ENCODE peak calls at places on chromosome 5, in six cellular contexts. One of them, this sample, is unnamed.

GRCh38 chr5:95923918-95924559 is 37.6 kb downstream of the ELL2 start:
- DNase-seq in GM12865: peak
- DNase-seq in kidney epithelial cell: no peak
- DNase-seq in left ventricle myocardium inferior: no peak
- DNase-seq in choroid plexus epithelial cell: peak
- DNase-seq in fibroblast of lung: no peak
- DNase-seq in this sample: no peak

GRCh38 chr5:110549301-110549700 is 177.2 kb downstream of the TMEM232 start:
- DNase-seq in GM12865: no peak
- DNase-seq in kidney epithelial cell: no peak
- DNase-seq in left ventricle myocardium inferior: no peak
- DNase-seq in choroid plexus epithelial cell: no peak
- DNase-seq in fibroblast of lung: no peak
- DNase-seq in this sample: no peak

GRCh38 chr5:21665525-21665924 is 1187.6 kb downstream of the CDH12 start:
- DNase-seq in GM12865: no peak
- DNase-seq in kidney epithelial cell: no peak
- DNase-seq in left ventricle myocardium inferior: no peak
- DNase-seq in choroid plexus epithelial cell: no peak
- DNase-seq in fibroblast of lung: no peak
- DNase-seq in this sample: no peak

GRCh38 chr5:126801992-126802294 is 25.0 kb downstream of the LMNB1 start:
- DNase-seq in GM12865: peak
- DNase-seq in kidney epithelial cell: no peak
- DNase-seq in left ventricle myocardium inferior: no peak
- DNase-seq in choroid plexus epithelial cell: peak
- DNase-seq in fibroblast of lung: peak
- DNase-seq in this sample: peak

GRCh38 chr5:25892251-25892650 is 1146.1 kb downstream of the CDH9 start:
- DNase-seq in GM12865: no peak
- DNase-seq in kidney epithelial cell: no peak
- DNase-seq in left ventricle myocardium inferior: no peak
- DNase-seq in choroid plexus epithelial cell: no peak
- DNase-seq in fibroblast of lung: no peak
- DNase-seq in this sample: no peak

GRCh38 chr5:129096382-129096991 is 1.9 kb downstream of the ISOC1 start:
- DNase-seq in GM12865: no peak
- DNase-seq in kidney epithelial cell: no peak
- DNase-seq in left ventricle myocardium inferior: no peak
- DNase-seq in choroid plexus epithelial cell: no peak
- DNase-seq in fibroblast of lung: no peak
- DNase-seq in this sample: no peak

GRCh38 chr5:31048975-31049290 is 144.6 kb upstream of the CDH6 start:
- DNase-seq in GM12865: no peak
- DNase-seq in kidney epithelial cell: no peak
- DNase-seq in left ventricle myocardium inferior: no peak
- DNase-seq in choroid plexus epithelial cell: no peak
- DNase-seq in fibroblast of lung: no peak
- DNase-seq in this sample: no peak

GRCh38 chr5:25963251-25964008 is 1075.0 kb downstream of the CDH9 start:
- DNase-seq in GM12865: no peak
- DNase-seq in kidney epithelial cell: no peak
- DNase-seq in left ventricle myocardium inferior: peak
- DNase-seq in choroid plexus epithelial cell: no peak
- DNase-seq in fibroblast of lung: no peak
- DNase-seq in this sample: no peak

GRCh38 chr5:173707392-173707791 is 90.9 kb upstream of the BOD1 start:
- DNase-seq in GM12865: peak
- DNase-seq in kidney epithelial cell: no peak
- DNase-seq in left ventricle myocardium inferior: peak
- DNase-seq in choroid plexus epithelial cell: peak
- DNase-seq in fibroblast of lung: peak
- DNase-seq in this sample: peak

GRCh38 chr5:82274343-82275266 is 3.5 kb downstream of the RPS23 start:
- DNase-seq in GM12865: peak
- DNase-seq in kidney epithelial cell: no peak
- DNase-seq in left ventricle myocardium inferior: no peak
- DNase-seq in choroid plexus epithelial cell: no peak
- DNase-seq in fibroblast of lung: peak
- DNase-seq in this sample: no peak

GRCh38 chr5:143155445-143155844 is 248.0 kb downstream of the NR3C1 start:
- DNase-seq in GM12865: no peak
- DNase-seq in kidney epithelial cell: no peak
- DNase-seq in left ventricle myocardium inferior: no peak
- DNase-seq in choroid plexus epithelial cell: no peak
- DNase-seq in fibroblast of lung: no peak
- DNase-seq in this sample: no peak
- TF ChIP-seq CTCF in GM12865: no peak
- TF ChIP-seq CTCF in kidney epithelial cell: no peak
- TF ChIP-seq CTCF in left ventricle myocardium inferior: peak
- TF ChIP-seq CTCF in choroid plexus epithelial cell: no peak
- TF ChIP-seq CTCF in fibroblast of lung: no peak
- TF ChIP-seq CTCF in this sample: no peak

DNA sequence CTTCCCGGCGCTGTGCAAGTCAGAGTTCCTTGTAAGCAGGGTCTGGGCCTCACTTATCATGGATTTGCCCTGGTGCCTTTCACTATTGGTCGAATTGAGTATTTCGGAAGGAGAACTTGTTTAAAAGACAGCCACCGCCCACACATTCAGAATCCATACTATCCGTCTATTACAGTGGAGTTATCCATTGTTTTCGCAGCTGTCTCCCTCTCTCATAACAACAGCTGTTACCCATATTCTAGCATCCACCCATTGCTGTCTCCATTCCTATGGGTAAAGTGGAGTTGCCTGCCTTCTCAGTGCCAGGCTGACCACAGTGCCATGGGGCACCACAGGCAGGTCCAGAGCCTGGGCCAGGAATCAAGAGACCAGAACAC is 20.2 kb downstream of the FAXDC2 start:
- DNase-seq in GM12865: no peak
- DNase-seq in kidney epithelial cell: no peak
- DNase-seq in left ventricle myocardium inferior: no peak
- DNase-seq in choroid plexus epithelial cell: no peak
- DNase-seq in fibroblast of lung: no peak
- DNase-seq in this sample: no peak
- H3K4me3 ChIP-seq in GM12865: no peak
- H3K4me3 ChIP-seq in kidney epithelial cell: no peak
- H3K4me3 ChIP-seq in left ventricle myocardium inferior: no peak
- H3K4me3 ChIP-seq in choroid plexus epithelial cell: no peak
- H3K4me3 ChIP-seq in fibroblast of lung: no peak
- H3K4me3 ChIP-seq in this sample: no peak

DNA sequence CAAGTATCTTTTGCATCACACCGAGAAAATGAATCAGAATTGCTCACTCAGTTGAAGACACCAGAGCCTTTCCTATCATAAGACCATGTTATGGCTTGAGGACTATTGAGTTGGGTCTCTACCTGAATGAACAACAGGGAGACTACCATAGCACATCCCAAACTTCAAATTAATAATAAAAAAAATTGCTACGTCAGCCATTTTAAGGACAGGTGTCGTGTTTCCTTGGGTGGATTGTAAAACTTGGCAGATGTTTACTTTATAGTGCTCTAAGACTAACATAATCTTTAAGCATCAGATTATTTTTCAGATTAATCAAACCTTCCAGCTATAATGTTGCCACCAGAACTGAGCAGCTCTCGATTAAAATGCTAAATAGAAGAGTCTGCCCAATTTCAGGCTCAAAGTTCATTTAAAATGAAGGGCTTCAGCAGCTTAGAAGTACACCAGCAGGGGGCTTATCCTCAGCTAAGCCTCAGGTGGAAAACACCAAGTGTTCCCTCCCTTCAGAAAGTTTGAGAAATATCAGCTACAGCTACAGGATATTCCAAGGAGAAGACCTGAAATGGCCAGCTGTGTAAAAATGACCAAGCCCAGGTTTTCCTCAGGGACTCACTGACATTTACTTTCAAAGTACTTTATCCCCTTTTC is 395.5 kb downstream of the DTWD2 start:
- DNase-seq in GM12865: peak
- DNase-seq in kidney epithelial cell: no peak
- DNase-seq in left ventricle myocardium inferior: no peak
- DNase-seq in choroid plexus epithelial cell: no peak
- DNase-seq in fibroblast of lung: no peak
- DNase-seq in this sample: no peak
- TF ChIP-seq CTCF in GM12865: peak
- TF ChIP-seq CTCF in kidney epithelial cell: peak
- TF ChIP-seq CTCF in left ventricle myocardium inferior: peak
- TF ChIP-seq CTCF in choroid plexus epithelial cell: peak
- TF ChIP-seq CTCF in fibroblast of lung: no peak
- TF ChIP-seq CTCF in this sample: no peak

GRCh38 chr5:133049726-133050048 is 2.1 kb upstream of the HSPA4 start:
- DNase-seq in GM12865: no peak
- DNase-seq in kidney epithelial cell: no peak
- DNase-seq in left ventricle myocardium inferior: no peak
- DNase-seq in choroid plexus epithelial cell: no peak
- DNase-seq in fibroblast of lung: no peak
- DNase-seq in this sample: no peak

GRCh38 chr5:133051117-133051546 is 681 bp upstream of the HSPA4 start:
- DNase-seq in GM12865: no peak
- DNase-seq in kidney epithelial cell: no peak
- DNase-seq in left ventricle myocardium inferior: no peak
- DNase-seq in choroid plexus epithelial cell: no peak
- DNase-seq in fibroblast of lung: no peak
- DNase-seq in this sample: no peak

GRCh38 chr5:133051547-133052316 is at the start of gene HSPA4:
- DNase-seq in GM12865: peak
- DNase-seq in kidney epithelial cell: peak
- DNase-seq in left ventricle myocardium inferior: peak
- DNase-seq in choroid plexus epithelial cell: peak
- DNase-seq in fibroblast of lung: peak
- DNase-seq in this sample: peak

GRCh38 chr5:133048993-133049725 is 2.7 kb upstream of the HSPA4 start:
- DNase-seq in GM12865: no peak
- DNase-seq in kidney epithelial cell: no peak
- DNase-seq in left ventricle myocardium inferior: no peak
- DNase-seq in choroid plexus epithelial cell: peak
- DNase-seq in fibroblast of lung: no peak
- DNase-seq in this sample: no peak

DNA sequence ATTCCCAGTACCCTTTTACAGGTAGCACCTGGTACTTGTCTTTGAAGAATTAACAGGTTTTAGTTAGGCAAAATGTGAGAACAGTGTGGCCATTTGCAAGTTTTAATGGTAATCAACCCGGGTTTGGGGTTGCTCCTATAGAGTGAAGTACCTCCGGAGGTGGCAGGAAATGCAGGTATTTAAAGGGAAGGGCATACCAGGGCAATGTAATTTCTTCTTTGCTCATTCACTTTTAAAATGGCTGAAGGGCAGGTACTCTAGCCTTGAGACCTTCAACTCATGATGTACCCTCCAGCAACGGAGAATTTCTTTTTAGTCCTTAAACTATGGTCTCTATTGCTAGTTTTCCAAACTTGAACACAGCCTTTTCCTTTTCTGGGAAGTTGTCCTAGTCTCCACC is 1.3 kb upstream of the HSPA4 start:
- DNase-seq in GM12865: peak
- DNase-seq in kidney epithelial cell: no peak
- DNase-seq in left ventricle myocardium inferior: no peak
- DNase-seq in choroid plexus epithelial cell: no peak
- DNase-seq in fibroblast of lung: no peak
- DNase-seq in this sample: no peak
- H3K4me3 ChIP-seq in GM12865: peak
- H3K4me3 ChIP-seq in kidney epithelial cell: peak
- H3K4me3 ChIP-seq in left ventricle myocardium inferior: peak
- H3K4me3 ChIP-seq in choroid plexus epithelial cell: peak
- H3K4me3 ChIP-seq in fibroblast of lung: peak
- H3K4me3 ChIP-seq in this sample: peak

DNA sequence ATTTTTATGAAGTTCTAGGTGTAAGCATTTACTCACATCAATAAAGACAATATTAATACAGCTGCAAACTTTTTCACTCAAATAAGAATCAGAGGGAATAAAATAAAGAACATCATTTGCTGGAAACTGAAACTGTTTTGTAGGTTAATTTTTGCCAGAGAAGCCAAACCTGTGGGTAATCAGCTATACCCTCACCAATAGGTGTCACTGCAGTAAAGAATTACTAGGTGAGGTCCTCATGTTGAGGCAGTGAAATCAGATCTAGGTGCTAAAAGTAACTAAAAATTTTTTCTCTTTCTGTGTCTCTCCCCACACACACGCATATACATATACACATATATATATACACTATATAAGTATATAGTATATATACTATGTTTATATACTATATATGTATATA is 1016.3 kb upstream of the SEMA6A start:
- DNase-seq in GM12865: peak
- DNase-seq in kidney epithelial cell: peak
- DNase-seq in left ventricle myocardium inferior: no peak
- DNase-seq in choroid plexus epithelial cell: peak
- DNase-seq in fibroblast of lung: peak
- DNase-seq in this sample: peak
- TF ChIP-seq CTCF in GM12865: no peak
- TF ChIP-seq CTCF in kidney epithelial cell: peak
- TF ChIP-seq CTCF in left ventricle myocardium inferior: peak
- TF ChIP-seq CTCF in choroid plexus epithelial cell: peak
- TF ChIP-seq CTCF in fibroblast of lung: no peak
- TF ChIP-seq CTCF in this sample: peak

GRCh38 chr5:4453650-4454049 is 686.5 kb upstream of the ADAMTS16 start:
- DNase-seq in GM12865: no peak
- DNase-seq in kidney epithelial cell: no peak
- DNase-seq in left ventricle myocardium inferior: no peak
- DNase-seq in choroid plexus epithelial cell: no peak
- DNase-seq in fibroblast of lung: no peak
- DNase-seq in this sample: no peak

GRCh38 chr5:4442221-4442620 is 697.9 kb upstream of the ADAMTS16 start:
- DNase-seq in GM12865: no peak
- DNase-seq in kidney epithelial cell: no peak
- DNase-seq in left ventricle myocardium inferior: no peak
- DNase-seq in choroid plexus epithelial cell: no peak
- DNase-seq in fibroblast of lung: no peak
- DNase-seq in this sample: no peak

DNA sequence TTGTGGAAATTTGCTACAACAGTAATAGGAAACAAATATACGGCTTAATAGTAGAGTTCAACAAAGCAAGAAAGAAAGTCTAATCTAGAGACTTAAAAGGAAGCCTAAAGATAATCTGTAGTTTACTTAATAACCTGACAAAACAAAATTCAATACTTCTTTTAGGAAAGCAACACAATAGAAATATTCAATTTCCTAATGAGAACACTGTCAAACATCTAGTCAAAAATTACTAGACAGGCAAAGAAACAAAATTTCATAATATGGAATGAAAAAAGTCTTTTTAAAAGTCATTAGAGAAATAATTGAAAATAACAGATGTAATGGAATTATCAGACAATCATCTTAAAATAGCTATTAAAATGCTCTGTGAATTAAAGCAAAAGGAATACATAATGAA is 692.5 kb upstream of the ADAMTS16 start:
- DNase-seq in GM12865: no peak
- DNase-seq in kidney epithelial cell: no peak
- DNase-seq in left ventricle myocardium inferior: no peak
- DNase-seq in choroid plexus epithelial cell: no peak
- DNase-seq in fibroblast of lung: no peak
- DNase-seq in this sample: no peak
- H3K4me3 ChIP-seq in GM12865: no peak
- H3K4me3 ChIP-seq in kidney epithelial cell: no peak
- H3K4me3 ChIP-seq in left ventricle myocardium inferior: no peak
- H3K4me3 ChIP-seq in choroid plexus epithelial cell: no peak
- H3K4me3 ChIP-seq in fibroblast of lung: no peak
- H3K4me3 ChIP-seq in this sample: no peak

GRCh38 chr5:125555591-125555990 is 809.2 kb upstream of the ZNF608 start:
- DNase-seq in GM12865: no peak
- DNase-seq in kidney epithelial cell: no peak
- DNase-seq in left ventricle myocardium inferior: no peak
- DNase-seq in choroid plexus epithelial cell: no peak
- DNase-seq in fibroblast of lung: no peak
- DNase-seq in this sample: no peak
- TF ChIP-seq CTCF in GM12865: no peak
- TF ChIP-seq CTCF in kidney epithelial cell: no peak
- TF ChIP-seq CTCF in left ventricle myocardium inferior: no peak
- TF ChIP-seq CTCF in choroid plexus epithelial cell: no peak
- TF ChIP-seq CTCF in fibroblast of lung: no peak
- TF ChIP-seq CTCF in this sample: no peak